ENCODE peak calls at places on chromosome 15, in six cellular contexts. V is anterior cingulate cortex, A is AG20443, Y is GF-D8, F is T-cell, Z is T-helper 2 cell. N is an unnamed sample.

GRCh38 chr15:55084216-55084615 is 112.5 kb downstream of the RSL24D1 start:
- DNase-seq in Z (no peak), V (no peak), A (no peak), F (no peak), Y (no peak), N (no peak)

GRCh38 chr15:59247364-59247763 is 40.7 kb downstream of the LDHAL6B start:
- DNase-seq in Z (peak; percentile 80), V (peak; percentile 13), Y (no peak), F (peak; percentile 29), A (peak; percentile 59), N (peak; percentile 36)

GRCh38 chr15:73965730-73966103 is 26.4 kb downstream of the STOML1 start:
- DNase-seq in Y (no peak), Z (peak; percentile 74), A (peak; percentile 44), V (no peak), F (no peak), N (no peak)

GRCh38 chr15:70582143-70582945 is 181.0 kb downstream of the UACA start:
- DNase-seq in Y (no peak), Z (no peak), V (no peak), A (peak; percentile 76), F (no peak), N (no peak)

GRCh38 chr15:45347033-45347432 is 31.3 kb downstream of the GATM start:
- DNase-seq in Y (no peak), A (no peak), V (no peak), Z (no peak), F (no peak), N (no peak)

GRCh38 chr15:91182096-91182495 is 82.0 kb downstream of the SV2B start:
- DNase-seq in V (no peak), A (no peak), Y (no peak), F (no peak), Z (no peak), N (no peak)

GRCh38 chr15:85570331-85570730 is 189.9 kb downstream of the AKAP13 start:
- DNase-seq in Y (peak; percentile 52), A (no peak), V (no peak), F (no peak), Z (no peak), N (no peak)

GRCh38 chr15:83030021-83030420 is 18.6 kb upstream of the C15orf40 start:
- DNase-seq in V (no peak), Z (no peak), Y (no peak), F (no peak), A (no peak), N (no peak)

GRCh38 chr15:73573572-73573971 is 59.6 kb downstream of the NPTN start:
- DNase-seq in A (peak; percentile 58), Z (no peak), F (no peak), Y (no peak), V (no peak), N (no peak)

GRCh38 chr15:25170113-25170731 is 215.4 kb downstream of the SNRPN start:
- DNase-seq in Y (no peak), V (no peak), F (no peak), A (no peak), Z (no peak), N (no peak)

GRCh38 chr15:66701422-66702034 is 508 bp upstream of the SMAD6 start:
- DNase-seq in Z (no peak), Y (no peak), A (peak; percentile 70), F (peak; percentile 4), V (no peak), N (peak; percentile 77)

N was measured in GDM1.